ENCODE peak calls at places on chromosomes 3 and 15, in nine cellular contexts. W is stimulated activated CD8-positive, alpha-beta memory T cell treated with anti-CD3 and anti-CD28 coated beads, Interleukin-12 subunit alpha, Interleukin-12 subunit beta, amount 100 ng/mL, for 4 hours; B is OCI-LY7; Q is HT1080; V is esophagus squamous epithelium; M is stimulated activated CD4-positive, alpha-beta T cell treated with anti-CD3 and anti-CD28 coated beads, Interleukin-1b, Interleukin-23, amount 100 ng/mL, for 24 hours; G is fibroblast of lung; X is NCI-H2081; A is NCI-H2029. N is an unnamed sample.

GRCh38 chr3:87206070-87206469 is 21.0 kb upstream of the CHMP2B start:
- DNase-seq in W (no peak), B (no peak), Q (peak; percentile 70), V (no peak), M (no peak), G (peak; percentile 83), X (no peak), A (no peak), N (no peak)

GRCh38 chr15:69980311-69981059 is 117.2 kb downstream of the TLE3 start:
- DNase-seq in W (no peak), B (peak; percentile 82), Q (no peak), V (no peak), M (no peak), G (no peak), X (no peak), A (no peak), N (no peak)

GRCh38 chr15:40582726-40583246 is 11.3 kb upstream of the KNL1 start:
- DNase-seq in W (no peak), B (no peak), Q (peak; percentile 53), V (no peak), M (no peak), G (peak; percentile 51), X (peak; percentile 83), A (peak; percentile 20), N (no peak)

GRCh38 chr3:152183473-152183872 is 85.3 kb upstream of the MBNL1 start:
- DNase-seq in W (peak; percentile 19), B (peak; percentile 79), Q (peak; percentile 61), V (no peak), M (no peak), G (peak; percentile 65), X (peak; percentile 45), A (no peak), N (peak; percentile 59)

GRCh38 chr15:70504305-70504951 is 258.9 kb downstream of the UACA start:
- DNase-seq in W (no peak), B (peak; percentile 93), Q (no peak), V (peak; percentile 17), M (peak; percentile 39), G (peak; percentile 63), X (no peak), A (peak; percentile 37), N (peak; percentile 59)

GRCh38 chr3:101862453-101863165 is 13.3 kb downstream of the NFKBIZ start:
- DNase-seq in W (no peak), B (no peak), Q (no peak), V (no peak), M (no peak), G (no peak), X (no peak), A (no peak), N (no peak)

GRCh38 chr15:77654975-77655374 is 22.3 kb upstream of the LINGO1 start:
- DNase-seq in W (no peak), B (peak; percentile 10), Q (no peak), V (no peak), M (no peak), G (no peak), X (no peak), A (no peak), N (peak; percentile 41)

GRCh38 chr3:99945328-99945995 is 127.8 kb downstream of the CMSS1 start:
- DNase-seq in W (no peak), B (no peak), Q (no peak), V (no peak), M (no peak), G (no peak), X (peak; percentile 96), A (peak; percentile 58), N (no peak)

GRCh38 chr3:153028336-153028735 is 133.7 kb upstream of the RAP2B start:
- DNase-seq in W (no peak), B (no peak), Q (no peak), V (no peak), M (no peak), G (peak; percentile 17), X (no peak), A (no peak), N (no peak)

GRCh38 chr3:102757950-102758349 is 323.1 kb downstream of the ZPLD1 start:
- DNase-seq in W (no peak), B (no peak), Q (no peak), V (no peak), M (no peak), G (no peak), X (no peak), A (no peak), N (no peak)

GRCh38 chr3:43194069-43194468 is 88.2 kb upstream of the POMGNT2 start:
- DNase-seq in W (no peak), B (no peak), Q (no peak), V (no peak), M (no peak), G (no peak), X (no peak), A (no peak), N (no peak)

GRCh38 chr3:128499724-128500275 is 6.8 kb upstream of the GATA2 start:
- DNase-seq in W (no peak), B (no peak), Q (peak; percentile 47), V (no peak), M (no peak), G (no peak), X (no peak), A (no peak), N (no peak)

GRCh38 chr15:35750051-35750450 is 204.1 kb upstream of the DPH6 start:
- DNase-seq in W (no peak), B (no peak), Q (no peak), V (no peak), M (no peak), G (no peak), X (no peak), A (no peak), N (no peak)

GRCh38 chr3:5082658-5083030 is 39.4 kb upstream of the ARL8B start:
- DNase-seq in W (no peak), B (no peak), Q (no peak), V (no peak), M (no peak), G (no peak), X (no peak), A (no peak), N (no peak)

GRCh38 chr3:157531771-157532170 is 28.6 kb upstream of the VEPH1 start:
- DNase-seq in W (no peak), B (no peak), Q (peak; percentile 44), V (no peak), M (no peak), G (peak; percentile 10), X (no peak), A (no peak), N (no peak)

GRCh38 chr15:85494035-85494793 is 113.8 kb downstream of the AKAP13 start:
- DNase-seq in W (no peak), B (no peak), Q (peak; percentile 97), V (no peak), M (no peak), G (peak; percentile 89), X (no peak), A (no peak), N (no peak)

GRCh38 chr3:65597952-65598413 is 440.7 kb downstream of the MAGI1 start:
- DNase-seq in W (no peak), B (no peak), Q (no peak), V (no peak), M (no peak), G (no peak), X (no peak), A (no peak), N (no peak)

GRCh38 chr3:44648564-44649229 is at the start of gene ZNF35:
- DNase-seq in W (peak; percentile 9), B (peak; percentile 86), Q (peak; percentile 85), V (no peak), M (peak; percentile 21), G (peak; percentile 93), X (peak; percentile 85), A (peak; percentile 81), N (peak; percentile 90)

GRCh38 chr3:96970211-96970610 is 155.8 kb downstream of the EPHA6 start:
- DNase-seq in W (no peak), B (no peak), Q (peak; percentile 28), V (no peak), M (no peak), G (no peak), X (no peak), A (no peak), N (no peak)

GRCh38 chr15:99618941-99619411 is 53.2 kb downstream of the MEF2A start:
- DNase-seq in W (no peak), B (no peak), Q (no peak), V (no peak), M (no peak), G (peak; percentile 41), X (no peak), A (no peak), N (no peak)

GRCh38 chr15:56739964-56740640 is 6.8 kb upstream of the ZNF280D start:
- DNase-seq in W (no peak), B (peak; percentile 25), Q (peak; percentile 46), V (no peak), M (no peak), G (no peak), X (no peak), A (no peak), N (peak; percentile 11)

GRCh38 chr3:77372634-77373346 is 332.9 kb downstream of the ROBO2 start:
- DNase-seq in W (no peak), B (no peak), Q (no peak), V (no peak), M (no peak), G (no peak), X (no peak), A (no peak), N (no peak)

GRCh38 chr15:61839541-61839940 is 220.7 kb downstream of the VPS13C start:
- DNase-seq in W (no peak), B (no peak), Q (no peak), V (no peak), M (no peak), G (peak; percentile 31), X (no peak), A (no peak), N (no peak)

GRCh38 chr3:104887069-104887468 is 479.6 kb upstream of the ALCAM start:
- DNase-seq in W (no peak), B (no peak), Q (peak; percentile 55), V (no peak), M (no peak), G (no peak), X (no peak), A (no peak), N (no peak)

GRCh38 chr3:42257007-42257406 is 9.0 kb downstream of the CCK start:
- DNase-seq in W (no peak), B (no peak), Q (no peak), V (no peak), M (no peak), G (no peak), X (no peak), A (no peak), N (no peak)

GRCh38 chr15:93617443-93617842 is 528.4 kb upstream of the RGMA start:
- DNase-seq in W (no peak), B (no peak), Q (no peak), V (no peak), M (no peak), G (no peak), X (no peak), A (no peak), N (no peak)

GRCh38 chr3:45026957-45027356 is 854 bp downstream of the CLEC3B start:
- DNase-seq in W (no peak), B (no peak), Q (no peak), V (no peak), M (no peak), G (peak; percentile 49), X (no peak), A (no peak), N (no peak)

GRCh38 chr3:61841111-61841845 is 279.9 kb downstream of the PTPRG start:
- DNase-seq in W (no peak), B (no peak), Q (peak; percentile 29), V (no peak), M (no peak), G (peak; percentile 89), X (peak; percentile 35), A (peak; percentile 1), N (no peak)

N was measured in SK-N-DZ.